ENCODE peak calls at places on chromosomes 7 and 10, in four cellular contexts. N, D, Z and Y are unnamed samples.

GRCh38 chr7:102222445-102222844 is 64.2 kb upstream of the SH2B2 start:
- DNase-seq in D (no peak), Z (no peak), N (no peak), Y (no peak)

GRCh38 chr7:101537205-101537604 is 91.9 kb downstream of the MYL10 start:
- DNase-seq in Z (no peak), N (no peak), D (no peak), Y (no peak)

GRCh38 chr7:38292442-38292841 is 19.0 kb upstream of the TARP start:
- DNase-seq in Z (no peak), N (no peak), D (no peak), Y (no peak)

GRCh38 chr7:129969881-129970446 is 17.2 kb upstream of the UBE2H start:
- DNase-seq in N (no peak), Z (peak), D (no peak), Y (no peak)

GRCh38 chr7:101985646-101986199 is 168.3 kb downstream of the CUX1 start:
- DNase-seq in N (no peak), Z (no peak), D (no peak), Y (no peak)

GRCh38 chr10:126702181-126702580 is 31.7 kb upstream of the C10orf90 start:
- DNase-seq in D (no peak), Z (peak), N (no peak), Y (no peak)

GRCh38 chr10:121804460-121804859 is 123.4 kb downstream of the ATE1 start:
- DNase-seq in Z (peak), N (peak), D (no peak), Y (no peak)

GRCh38 chr10:33880291-33880690 is 545.8 kb upstream of the NRP1 start:
- DNase-seq in Z (no peak), N (no peak), D (no peak), Y (no peak)

GRCh38 chr10:22335204-22335956 is 9.9 kb upstream of the SPAG6 start:
- DNase-seq in N (no peak), D (no peak), Z (no peak), Y (no peak)

GRCh38 chr7:40808409-40808942 is 673.7 kb downstream of the SUGCT start:
- DNase-seq in N (peak), D (no peak), Z (peak), Y (no peak)